ENCODE peak calls at places on chromosomes 12 and 14, in eight cellular contexts. N is GM10248, W is AG09319, P is psoas muscle, Y is tibial artery, A is ovary, O is CD14-positive monocyte, F is pancreas. S is an unnamed sample.

GRCh38 chr12:12562016-12562483 is 613 bp downstream of the DUSP16 start:
- DNase-seq in N (peak), W (no peak), P (peak), Y (peak), A (peak), O (no peak), F (no peak), S (peak)

GRCh38 chr14:100683578-100683977 is 43.1 kb upstream of the DLK1 start:
- DNase-seq in N (no peak), W (no peak), P (no peak), Y (no peak), A (no peak), O (no peak), F (no peak), S (no peak)

GRCh38 chr14:34580381-34580780 is 40.9 kb upstream of the EAPP start:
- DNase-seq in N (no peak), W (no peak), P (no peak), Y (no peak), A (no peak), O (no peak), F (peak), S (no peak)

GRCh38 chr12:67534671-67535070 is 113.9 kb upstream of the DYRK2 start:
- DNase-seq in N (no peak), W (peak), P (no peak), Y (no peak), A (peak), O (no peak), F (no peak), S (no peak)

GRCh38 chr14:106039400-106039799 is 513.0 kb downstream of the TMEM121 start:
- DNase-seq in N (peak), W (no peak), P (no peak), Y (no peak), A (no peak), O (no peak), F (no peak), S (no peak)

GRCh38 chr14:75811136-75811839 is 150.2 kb downstream of the TTLL5 start:
- DNase-seq in N (no peak), W (no peak), P (no peak), Y (no peak), A (no peak), O (no peak), F (no peak), S (no peak)

GRCh38 chr12:9808531-9808930 is 18.8 kb upstream of the KLRF1 start:
- DNase-seq in N (no peak), W (no peak), P (no peak), Y (no peak), A (no peak), O (no peak), F (no peak), S (no peak)

GRCh38 chr12:9064201-9064814 is 51.4 kb downstream of the A2M start:
- DNase-seq in N (peak), W (no peak), P (peak), Y (peak), A (peak), O (peak), F (peak), S (peak)

GRCh38 chr12:93972411-93973208 is 175.8 kb upstream of the PLXNC1 start:
- DNase-seq in N (no peak), W (no peak), P (no peak), Y (no peak), A (no peak), O (no peak), F (no peak), S (no peak)

GRCh38 chr12:94140556-94140955 is 7.8 kb upstream of the PLXNC1 start:
- DNase-seq in N (peak), W (no peak), P (no peak), Y (no peak), A (no peak), O (no peak), F (no peak), S (peak)

GRCh38 chr12:49088190-49088931 is 6.2 kb downstream of the DHH start:
- DNase-seq in N (peak), W (peak), P (peak), Y (peak), A (peak), O (peak), F (peak), S (peak)

GRCh38 chr12:17829813-17830212 is 260.2 kb downstream of the RERGL start:
- DNase-seq in N (no peak), W (no peak), P (no peak), Y (no peak), A (no peak), O (no peak), F (no peak), S (no peak)

GRCh38 chr14:95196268-95196667 is 38.9 kb upstream of the DICER1 start:
- DNase-seq in N (peak), W (no peak), P (no peak), Y (no peak), A (no peak), O (no peak), F (no peak), S (no peak)

GRCh38 chr12:61011767-61012423 is 1248.3 kb upstream of the USP15 start:
- DNase-seq in N (no peak), W (no peak), P (no peak), Y (no peak), A (no peak), O (no peak), F (no peak), S (no peak)

GRCh38 chr14:52370406-52370911 is 56.3 kb downstream of the PTGER2 start:
- DNase-seq in N (no peak), W (no peak), P (no peak), Y (no peak), A (no peak), O (no peak), F (no peak), S (no peak)

GRCh38 chr12:19482551-19483109 is 43.3 kb downstream of the AEBP2 start:
- DNase-seq in N (peak), W (no peak), P (no peak), Y (no peak), A (no peak), O (no peak), F (no peak), S (no peak)

GRCh38 chr14:103706551-103707328 is 8.5 kb downstream of the XRCC3 start:
- DNase-seq in N (no peak), W (no peak), P (peak), Y (no peak), A (no peak), O (no peak), F (no peak), S (no peak)

GRCh38 chr14:24399981-24400718 is 1.3 kb downstream of the NYNRIN start:
- DNase-seq in N (no peak), W (no peak), P (no peak), Y (no peak), A (no peak), O (no peak), F (no peak), S (no peak)

GRCh38 chr12:50527086-50527726 is 22.4 kb downstream of the DIP2B start:
- DNase-seq in N (no peak), W (no peak), P (no peak), Y (no peak), A (no peak), O (no peak), F (no peak), S (no peak)

GRCh38 chr12:72346331-72346944 is 74.3 kb downstream of the TRHDE start:
- DNase-seq in N (peak), W (peak), P (no peak), Y (no peak), A (peak), O (no peak), F (no peak), S (peak)

GRCh38 chr12:92544321-92544720 is 158.5 kb upstream of the PLEKHG7 start:
- DNase-seq in N (no peak), W (no peak), P (no peak), Y (no peak), A (no peak), O (no peak), F (no peak), S (no peak)

GRCh38 chr12:50088577-50089335 is 3.6 kb downstream of the SMARCD1 start:
- DNase-seq in N (peak), W (no peak), P (no peak), Y (no peak), A (no peak), O (no peak), F (no peak), S (peak)

GRCh38 chr12:42385341-42385841 is 59.4 kb downstream of the PPHLN1 start:
- DNase-seq in N (no peak), W (no peak), P (no peak), Y (no peak), A (no peak), O (no peak), F (no peak), S (no peak)

GRCh38 chr14:35248476-35248788 is 43.8 kb upstream of the PSMA6 start:
- DNase-seq in N (no peak), W (no peak), P (no peak), Y (no peak), A (no peak), O (no peak), F (no peak), S (no peak)

GRCh38 chr12:132523576-132524331 is 33.8 kb downstream of the FBRSL1 start:
- DNase-seq in N (peak), W (no peak), P (peak), Y (no peak), A (peak), O (peak), F (peak), S (peak)

GRCh38 chr14:74964787-74965769 is 9.7 kb upstream of the PGF start:
- DNase-seq in N (no peak), W (no peak), P (no peak), Y (no peak), A (no peak), O (no peak), F (no peak), S (no peak)

GRCh38 chr14:105083926-105084685 is 18.9 kb upstream of the GPR132 start:
- DNase-seq in N (no peak), W (no peak), P (no peak), Y (no peak), A (no peak), O (no peak), F (no peak), S (no peak)

GRCh38 chr12:48001426-48002178 is 2.7 kb downstream of the COL2A1 start:
- DNase-seq in N (no peak), W (no peak), P (no peak), Y (peak), A (no peak), O (peak), F (peak), S (peak)

GRCh38 chr12:10615532-10615931 is 2.1 kb upstream of the MAGOHB start:
- DNase-seq in N (no peak), W (no peak), P (no peak), Y (no peak), A (no peak), O (no peak), F (no peak), S (no peak)

GRCh38 chr12:132444957-132445883 is 44.7 kb upstream of the FBRSL1 start:
- DNase-seq in N (peak), W (no peak), P (no peak), Y (no peak), A (no peak), O (peak), F (peak), S (no peak)

GRCh38 chr12:111775205-111776193 is 8.8 kb downstream of the ALDH2 start:
- DNase-seq in N (peak), W (peak), P (peak), Y (peak), A (peak), O (peak), F (no peak), S (peak)

GRCh38 chr12:62604856-62605255 is 138.2 kb downstream of the MON2 start:
- DNase-seq in N (no peak), W (no peak), P (no peak), Y (no peak), A (no peak), O (no peak), F (no peak), S (no peak)

GRCh38 chr12:101459642-101460346 is 15.3 kb upstream of the SPIC start:
- DNase-seq in N (no peak), W (peak), P (no peak), Y (no peak), A (no peak), O (no peak), F (no peak), S (no peak)

GRCh38 chr14:101499513-101499912 is 61.8 kb upstream of the DIO3 start:
- DNase-seq in N (no peak), W (no peak), P (no peak), Y (no peak), A (no peak), O (no peak), F (peak), S (no peak)

GRCh38 chr12:106137456-106138278 is 1.1 kb downstream of the NUAK1 start:
- DNase-seq in N (no peak), W (no peak), P (no peak), Y (no peak), A (no peak), O (no peak), F (no peak), S (peak)

GRCh38 chr12:100927825-100928224 is 133.2 kb downstream of the ANO4 start:
- DNase-seq in N (no peak), W (no peak), P (no peak), Y (no peak), A (no peak), O (no peak), F (no peak), S (no peak)

GRCh38 chr12:94812345-94812744 is 162.0 kb upstream of the TMCC3 start:
- DNase-seq in N (no peak), W (no peak), P (no peak), Y (no peak), A (no peak), O (no peak), F (no peak), S (no peak)

GRCh38 chr14:52683985-52684520 is 11.3 kb downstream of the ERO1A start:
- DNase-seq in N (no peak), W (no peak), P (no peak), Y (no peak), A (no peak), O (no peak), F (no peak), S (no peak)

GRCh38 chr14:54566410-54567223 is at the start of gene SAMD4A:
- DNase-seq in N (peak), W (peak), P (peak), Y (peak), A (peak), O (peak), F (peak), S (peak)
- TF ChIP-seq CTCF in N (peak), W (peak), P (peak), Y (peak), A (no peak), O (peak), F (no peak), S (no peak)

GRCh38 chr12:4766445-4766844 is 46.2 kb downstream of the GALNT8 start:
- DNase-seq in N (no peak), W (no peak), P (no peak), Y (no peak), A (no peak), O (no peak), F (no peak), S (no peak)

GRCh38 chr12:4767181-4767580 is 47.0 kb downstream of the GALNT8 start:
- DNase-seq in N (no peak), W (no peak), P (no peak), Y (no peak), A (no peak), O (no peak), F (no peak), S (no peak)

GRCh38 chr12:4762773-4763172 is 42.6 kb downstream of the GALNT8 start:
- DNase-seq in N (no peak), W (no peak), P (no peak), Y (no peak), A (no peak), O (no peak), F (no peak), S (no peak)

GRCh38 chr12:4769073-4769472 is 48.9 kb downstream of the GALNT8 start:
- DNase-seq in N (no peak), W (no peak), P (no peak), Y (no peak), A (no peak), O (no peak), F (no peak), S (no peak)

DNA sequence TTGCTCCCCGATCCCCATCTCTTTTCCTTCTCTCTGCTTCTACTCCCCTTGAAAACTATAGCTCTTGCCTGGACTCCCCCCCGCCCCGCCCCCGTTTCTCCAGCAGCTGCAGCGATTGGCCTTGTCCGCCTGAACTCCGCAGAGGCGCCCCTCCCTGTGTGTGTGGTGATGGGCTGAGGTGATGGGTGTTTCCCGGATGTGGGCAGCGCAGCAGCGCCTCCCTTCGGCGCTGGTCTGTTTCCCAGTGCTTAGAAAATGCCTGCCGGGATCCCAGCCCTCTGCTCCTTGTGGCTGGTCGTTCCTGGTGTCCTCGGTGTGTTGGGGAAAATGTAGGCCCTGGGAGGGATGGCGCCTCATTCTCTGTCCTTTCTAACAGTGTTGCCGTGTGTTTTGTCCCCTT is 43.3 kb downstream of the GALNT8 start:
- DNase-seq in N (no peak), W (no peak), P (no peak), Y (no peak), A (peak), O (no peak), F (no peak), S (peak)
- TF ChIP-seq CTCF in N (no peak), W (no peak), P (no peak), Y (no peak), A (no peak), O (no peak), F (no peak), S (peak)

GRCh38 chr14:92481386-92481785 is 32.2 kb upstream of the RIN3 start:
- DNase-seq in N (no peak), W (no peak), P (no peak), Y (no peak), A (no peak), O (no peak), F (no peak), S (no peak)
- TF ChIP-seq CTCF in N (no peak), W (peak), P (no peak), Y (no peak), A (no peak), O (no peak), F (no peak), S (no peak)

GRCh38 chr14:22434030-22434429 is 155.0 kb downstream of the DAD1 start:
- DNase-seq in N (no peak), W (no peak), P (no peak), Y (no peak), A (no peak), O (no peak), F (no peak), S (no peak)
- TF ChIP-seq CTCF in N (no peak), W (no peak), P (no peak), Y (no peak), A (no peak), O (no peak), F (no peak), S (no peak)

GRCh38 chr12:22709292-22709691 is 84.3 kb downstream of the ETNK1 start:
- DNase-seq in N (peak), W (no peak), P (no peak), Y (no peak), A (no peak), O (no peak), F (no peak), S (no peak)
- TF ChIP-seq CTCF in N (no peak), W (peak), P (peak), Y (peak), A (peak), O (peak), F (no peak), S (peak)

DNA sequence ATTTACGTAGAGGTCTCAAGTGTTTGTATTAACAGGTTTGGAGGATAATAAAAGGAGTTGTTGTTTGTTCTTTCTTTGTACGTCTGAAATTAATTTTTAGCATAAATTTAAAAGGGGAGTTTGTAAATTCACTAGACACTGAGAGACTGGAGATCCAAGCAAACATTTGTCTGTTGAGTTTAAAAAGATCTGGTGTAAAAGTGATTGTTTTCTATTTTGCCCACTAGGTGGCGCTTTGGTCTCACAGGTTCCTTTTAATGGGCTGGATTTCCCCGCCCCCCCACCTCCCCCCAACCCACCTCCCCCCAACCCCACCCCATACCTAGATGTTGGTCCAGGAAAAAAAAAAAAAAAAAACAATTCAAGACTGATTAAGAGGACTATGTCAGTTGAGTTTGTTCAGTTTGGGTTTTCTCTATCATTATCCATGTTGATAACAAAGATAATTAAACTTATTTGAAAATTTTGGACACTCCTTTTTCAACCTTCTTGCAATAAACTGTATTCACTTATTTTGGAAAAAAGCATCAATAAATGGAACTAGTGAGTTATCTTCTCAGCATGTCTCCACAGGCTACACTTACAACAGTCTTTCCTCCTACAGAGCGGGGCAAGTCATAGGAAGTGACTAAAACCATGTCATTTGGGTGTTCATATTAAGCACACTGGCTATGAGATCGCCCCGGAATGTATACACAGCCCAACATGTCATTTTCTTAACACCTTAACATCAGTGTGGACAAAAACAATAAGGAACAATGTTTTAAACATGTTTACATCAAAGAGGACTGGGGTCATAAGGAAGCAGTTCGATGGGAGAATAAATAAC is 841.1 kb downstream of the NRXN3 start:
- DNase-seq in N (peak), W (peak), P (no peak), Y (no peak), A (no peak), O (no peak), F (no peak), S (peak)
- TF ChIP-seq CTCF in N (peak), W (peak), P (peak), Y (no peak), A (no peak), O (peak), F (no peak), S (peak)

GRCh38 chr12:88153959-88154358 is 11.9 kb downstream of the TMTC3 start:
- DNase-seq in N (no peak), W (peak), P (no peak), Y (no peak), A (no peak), O (no peak), F (no peak), S (no peak)
- TF ChIP-seq CTCF in N (peak), W (peak), P (peak), Y (no peak), A (no peak), O (peak), F (no peak), S (peak)

GRCh38 chr12:53198470-53199110 is 8.5 kb downstream of the ITGB7 start:
- DNase-seq in N (no peak), W (no peak), P (no peak), Y (no peak), A (no peak), O (no peak), F (no peak), S (no peak)

GRCh38 chr12:53194973-53195372 is 12.1 kb downstream of the ITGB7 start:
- DNase-seq in N (no peak), W (no peak), P (no peak), Y (no peak), A (no peak), O (no peak), F (no peak), S (no peak)

GRCh38 chr12:53197011-53197640 is 9.9 kb downstream of the ITGB7 start:
- DNase-seq in N (no peak), W (no peak), P (no peak), Y (peak), A (no peak), O (no peak), F (no peak), S (no peak)

GRCh38 chr12:53195516-53196420 is 11.3 kb downstream of the ITGB7 start:
- DNase-seq in N (no peak), W (no peak), P (no peak), Y (peak), A (no peak), O (no peak), F (no peak), S (no peak)

GRCh38 chr12:53196486-53196885 is 10.6 kb downstream of the ITGB7 start:
- DNase-seq in N (no peak), W (no peak), P (no peak), Y (peak), A (no peak), O (no peak), F (no peak), S (no peak)
- TF ChIP-seq CTCF in N (no peak), W (no peak), P (no peak), Y (no peak), A (no peak), O (no peak), F (no peak), S (no peak)

GRCh38 chr12:109951751-109952150 is 44.4 kb downstream of the GIT2 start:
- DNase-seq in N (no peak), W (no peak), P (peak), Y (no peak), A (peak), O (no peak), F (peak), S (no peak)
- TF ChIP-seq CTCF in N (no peak), W (no peak), P (no peak), Y (no peak), A (no peak), O (no peak), F (no peak), S (no peak)

GRCh38 chr14:91138511-91139359 is 24.9 kb downstream of the DGLUCY start:
- DNase-seq in N (peak), W (no peak), P (no peak), Y (no peak), A (no peak), O (no peak), F (no peak), S (no peak)
- TF ChIP-seq CTCF in N (peak), W (peak), P (peak), Y (no peak), A (no peak), O (peak), F (peak), S (no peak)

S was measured in nephron progenitor cell.